ENCODE peak calls at places on chromosomes 7 and 10, in six cellular contexts. F is A549; I is effector memory CD4-positive, alpha-beta T cell; O is GM23338; M is IMR-90; U is heart right ventricle. Z is an unnamed sample.
A peak's percentile ranks its signal among the peaks of the same experiment; 100 is the strongest.

GRCh38 chr7:3300221-3300650 is 816 bp upstream of the SDK1 start:
- DNase-seq in I (no peak), F (no peak), O (peak; percentile 48), M (peak; percentile 15), U (no peak), Z (no peak)

GRCh38 chr10:123526356-123527079 is 139.6 kb upstream of the GPR26 start:
- DNase-seq in O (no peak), I (no peak), U (no peak), M (no peak), F (no peak), Z (no peak)

GRCh38 chr10:94673614-94674321 is 9.8 kb upstream of the CYP2C18 start:
- DNase-seq in O (no peak), M (no peak), U (no peak), I (no peak), F (no peak), Z (no peak)

GRCh38 chr10:86804805-86805204 is 48.4 kb downstream of the BMPR1A start:
- DNase-seq in F (no peak), M (no peak), O (no peak), U (no peak), I (no peak), Z (no peak)

GRCh38 chr7:147332988-147333387 is 1216.4 kb downstream of the CNTNAP2 start:
- DNase-seq in F (no peak), O (no peak), I (no peak), M (no peak), U (no peak), Z (no peak)

GRCh38 chr7:157769016-157769869 is 432.4 kb downstream of the DNAJB6 start:
- DNase-seq in M (no peak), F (no peak), O (no peak), I (no peak), U (no peak), Z (no peak)

GRCh38 chr7:103811997-103812396 is 177.5 kb downstream of the RELN start:
- DNase-seq in M (no peak), I (no peak), O (peak; percentile 49), F (no peak), U (no peak), Z (no peak)

GRCh38 chr10:48518926-48519730 is 85.7 kb downstream of the ARHGAP22 start:
- DNase-seq in O (no peak), I (no peak), F (no peak), M (no peak), U (no peak), Z (no peak)

GRCh38 chr10:71008150-71008549 is 119.8 kb upstream of the PCBD1 start:
- DNase-seq in O (no peak), I (no peak), F (no peak), U (no peak), M (no peak), Z (no peak)

GRCh38 chr10:60733826-60734225 is 44.5 kb upstream of the CDK1 start:
- DNase-seq in I (no peak), M (no peak), F (no peak), U (no peak), O (no peak), Z (no peak)
- H3K4me3 ChIP-seq in I (peak overlapping the region; percentile 96), M (no peak overlapping the region), F (peak overlapping the region; percentile 80), U (peak overlapping the region; percentile 63), O (peak overlapping the region; percentile 63), Z (no peak overlapping the region)

GRCh38 chr10:15719899-15720634 is at the start of gene ITGA8:
- DNase-seq in I (no peak), F (peak; percentile 20), M (no peak), U (peak; percentile 37), O (peak; percentile 78), Z (no peak)
- H3K4me3 ChIP-seq in I (no peak within 1 kb of the TSS), F (peak within 1 kb of the TSS; percentile 24), M (peak within 1 kb of the TSS; percentile 24), U (peak within 1 kb of the TSS; percentile 51), O (peak within 1 kb of the TSS; percentile 64), Z (peak within 1 kb of the TSS; percentile 29)

GRCh38 chr10:3779146-3779707 is 5.8 kb downstream of the KLF6 start:
- DNase-seq in I (no peak), O (no peak), M (peak; percentile 45), F (no peak), U (no peak), Z (no peak)
- H3K4me3 ChIP-seq in I (peak overlapping the region; percentile 94), O (no peak overlapping the region), M (no peak overlapping the region), F (no peak overlapping the region), U (peak overlapping the region; percentile 96), Z (peak overlapping the region; percentile 24)

GRCh38 chr7:107100824-107101223 is 56.3 kb downstream of the PRKAR2B start:
- DNase-seq in I (no peak), F (no peak), O (no peak), U (no peak), M (no peak), Z (no peak)
- H3K4me3 ChIP-seq in I (no peak overlapping the region), F (no peak overlapping the region), O (no peak overlapping the region), U (no peak overlapping the region), M (no peak overlapping the region), Z (no peak overlapping the region)

GRCh38 chr7:150723467-150723866 is 7.1 kb downstream of the GIMAP1 start:
- DNase-seq in I (no peak), M (no peak), F (no peak), U (no peak), O (no peak), Z (no peak)

GRCh38 chr7:150719960-150720891 is 3.8 kb downstream of the GIMAP1 start:
- DNase-seq in F (no peak), U (no peak), O (no peak), M (no peak), I (no peak), Z (no peak)

GRCh38 chr7:150717821-150718420 is 1.5 kb downstream of the GIMAP1 start:
- DNase-seq in I (no peak), U (no peak), O (no peak), F (no peak), M (no peak), Z (no peak)

GRCh38 chr7:150722403-150723065 is 6.1 kb downstream of the GIMAP1 start:
- DNase-seq in O (no peak), U (no peak), I (no peak), F (no peak), M (no peak), Z (no peak)

DNA sequence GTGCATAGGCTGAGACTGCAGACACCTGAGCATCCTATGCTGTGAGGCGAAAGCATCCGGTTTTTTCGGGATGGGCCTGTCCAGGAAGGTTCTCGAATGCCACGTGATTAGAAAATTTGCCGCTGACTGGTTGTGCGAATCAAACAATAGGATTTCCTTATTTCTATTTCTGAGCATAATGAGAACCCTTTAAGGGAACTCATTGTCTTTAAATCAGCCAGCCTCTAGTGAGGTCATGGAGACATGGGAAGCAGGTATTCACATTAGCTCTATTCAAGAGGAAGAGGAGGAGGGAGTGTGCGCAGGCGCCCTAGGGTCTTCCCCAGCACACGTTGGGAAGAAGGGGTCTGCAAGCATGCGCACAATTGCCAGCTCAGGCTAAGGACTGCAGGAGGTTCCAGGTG is 5.6 kb downstream of the GIMAP1 start:
- DNase-seq in M (no peak), O (no peak), F (no peak), U (peak; percentile 68), I (no peak), Z (no peak)
- H3K4me3 ChIP-seq in M (no peak overlapping the region), O (no peak overlapping the region), F (no peak overlapping the region), U (peak overlapping the region; percentile 6), I (no peak overlapping the region), Z (no peak overlapping the region)